ENCODE peak calls at places on chromosome 17, in six cellular contexts. M, I, J, S, G and R are unnamed samples.
A peak's percentile ranks its signal among the peaks of the same experiment; 100 is the strongest.

GRCh38 chr17:40303706-40304450 is 5.1 kb upstream of the RARA start:
- DNase-seq in M (peak; percentile 77), I (no peak), J (peak; percentile 55), S (peak; percentile 86), G (no peak), R (no peak)

GRCh38 chr17:40564883-40565744 is at the start of gene CCR7:
- DNase-seq in M (no peak), I (no peak), J (no peak), S (no peak), G (no peak), R (no peak)

GRCh38 chr17:67862614-67863217 is 37.4 kb downstream of the BPTF start:
- DNase-seq in M (peak; percentile 14), I (no peak), J (no peak), S (no peak), G (no peak), R (no peak)

GRCh38 chr17:55845385-55845784 is 94.5 kb downstream of the PCTP start:
- DNase-seq in M (peak; percentile 33), I (peak; percentile 49), J (peak; percentile 41), S (peak; percentile 32), G (no peak), R (peak; percentile 56)

GRCh38 chr17:28925912-28926365 is 23.1 kb upstream of the DHRS13 start:
- DNase-seq in M (peak; percentile 94), I (no peak), J (no peak), S (peak; percentile 74), G (peak; percentile 70), R (no peak)

GRCh38 chr17:11948791-11949190 is 48.5 kb downstream of the ZNF18 start:
- DNase-seq in M (peak; percentile 72), I (no peak), J (peak; percentile 28), S (peak; percentile 91), G (no peak), R (peak; percentile 34)

GRCh38 chr17:52106638-52107261 is 51.8 kb downstream of the CA10 start:
- DNase-seq in M (peak; percentile 52), I (peak; percentile 18), J (peak; percentile 21), S (peak; percentile 20), G (peak; percentile 53), R (no peak)

GRCh38 chr17:80584171-80584905 is 39.7 kb downstream of the RPTOR start:
- DNase-seq in M (no peak), I (no peak), J (no peak), S (peak; percentile 25), G (no peak), R (no peak)

GRCh38 chr17:45942284-45942683 is 47.9 kb downstream of the MAPT start:
- DNase-seq in M (peak; percentile 6), I (peak; percentile 83), J (peak; percentile 41), S (no peak), G (no peak), R (no peak)

GRCh38 chr17:63831505-63831904 is 4.0 kb upstream of the FTSJ3 start:
- DNase-seq in M (no peak), I (no peak), J (no peak), S (no peak), G (no peak), R (no peak)

GRCh38 chr17:17156511-17156910 is 49.6 kb downstream of the PLD6 start:
- DNase-seq in M (peak; percentile 74), I (no peak), J (no peak), S (peak; percentile 72), G (no peak), R (no peak)

GRCh38 chr17:83078378-83079339 is 750 bp upstream of the METRNL start:
- DNase-seq in M (no peak), I (no peak), J (peak; percentile 44), S (no peak), G (no peak), R (no peak)

GRCh38 chr17:7132511-7133094 is 18.0 kb upstream of the ASGR2 start:
- DNase-seq in M (peak; percentile 10), I (no peak), J (no peak), S (no peak), G (peak; percentile 95), R (no peak)

GRCh38 chr17:74259667-74260524 is 14.1 kb upstream of the DNAI2 start:
- DNase-seq in M (no peak), I (no peak), J (no peak), S (no peak), G (no peak), R (no peak)

GRCh38 chr17:30349252-30349651 is 15.4 kb upstream of the TMIGD1 start:
- DNase-seq in M (no peak), I (no peak), J (no peak), S (no peak), G (no peak), R (no peak)

GRCh38 chr17:41863074-41863843 is 2.0 kb downstream of the KLHL11 start:
- DNase-seq in M (no peak), I (no peak), J (no peak), S (no peak), G (no peak), R (no peak)

DNA sequence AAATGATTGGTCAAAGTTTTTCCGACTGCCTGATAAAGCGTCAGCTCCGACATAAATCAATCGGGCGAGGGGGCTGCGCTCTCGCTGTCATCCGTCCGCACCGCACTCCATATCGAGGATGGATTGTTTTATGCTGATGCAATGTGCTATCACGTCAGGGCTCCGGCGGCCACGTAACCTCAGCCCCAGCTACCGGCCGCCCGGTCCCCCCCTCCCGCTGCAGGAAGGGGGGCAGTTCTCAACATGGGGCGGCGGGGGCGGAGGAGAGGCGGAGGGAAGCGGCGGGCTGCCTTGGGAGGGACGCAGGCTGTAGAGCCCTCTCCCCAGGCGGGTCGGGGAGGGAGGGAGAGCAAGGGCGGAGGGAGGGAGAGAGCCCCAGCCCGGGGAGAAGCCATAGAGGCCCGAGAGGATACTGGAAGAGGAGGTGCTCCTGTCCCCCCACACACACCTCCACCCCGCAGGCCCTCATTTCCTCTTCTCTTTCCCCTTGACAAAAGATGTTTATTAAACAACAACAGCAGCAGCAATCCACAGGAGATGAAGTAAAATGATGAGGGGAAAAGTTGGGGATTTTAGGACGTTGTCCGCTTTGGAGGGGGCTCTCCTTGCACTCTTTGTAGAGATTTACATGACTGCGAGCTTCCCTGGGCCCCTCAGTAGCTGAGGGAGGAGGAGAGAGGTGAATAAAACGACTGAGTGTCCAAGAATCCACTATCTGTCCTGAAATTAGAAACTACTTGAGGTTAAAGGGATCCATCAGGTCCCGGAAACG is 498 bp upstream of the HOXB9 start:
- DNase-seq in M (no peak), I (no peak), J (no peak), S (no peak), G (no peak), R (no peak)
- H3K4me3 ChIP-seq in M (no peak overlapping the region), I (no peak overlapping the region), J (peak overlapping the region; percentile 22), S (no peak overlapping the region), G (peak overlapping the region; percentile 52), R (no peak overlapping the region)

DNA sequence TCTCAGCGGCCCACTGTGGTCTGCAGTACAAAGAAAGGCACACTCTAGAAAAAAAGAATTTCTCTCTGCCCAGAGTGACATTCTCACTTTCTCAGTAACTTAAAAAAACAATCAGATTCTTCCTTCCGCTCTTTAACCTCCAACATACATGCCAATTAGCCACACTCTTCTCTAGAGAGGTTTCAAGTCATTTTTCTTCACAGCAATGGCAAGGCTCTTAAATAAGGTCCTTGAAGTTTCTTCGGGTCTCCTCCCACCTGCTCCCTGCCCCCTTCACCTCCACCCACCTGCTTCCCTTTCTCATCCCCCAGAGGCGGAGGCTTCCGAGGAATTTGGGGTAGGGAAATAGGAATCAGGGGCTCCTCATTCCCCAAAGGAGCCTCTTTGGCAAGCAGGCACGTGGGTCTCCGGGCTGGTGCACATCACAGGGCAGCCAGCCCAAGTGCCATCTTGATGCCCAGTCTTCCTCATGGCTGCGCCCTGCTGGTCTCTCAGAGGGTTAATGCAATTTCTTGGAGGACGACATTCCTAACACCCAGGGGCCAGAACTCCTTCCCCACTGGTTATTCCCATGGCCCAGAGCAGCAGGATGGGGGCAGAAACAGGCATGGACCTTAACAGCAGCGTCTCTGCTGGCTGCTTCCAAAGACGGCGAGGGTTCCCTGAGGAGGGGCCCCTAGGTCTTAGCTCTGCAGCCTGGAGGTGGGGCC is 865 bp upstream of the MEOX1 start:
- DNase-seq in M (no peak), I (no peak), J (no peak), S (no peak), G (peak; percentile 49), R (no peak)
- H3K4me3 ChIP-seq in M (no peak overlapping the region), I (peak overlapping the region; percentile 70), J (no peak overlapping the region), S (no peak overlapping the region), G (no peak overlapping the region), R (no peak overlapping the region)

DNA sequence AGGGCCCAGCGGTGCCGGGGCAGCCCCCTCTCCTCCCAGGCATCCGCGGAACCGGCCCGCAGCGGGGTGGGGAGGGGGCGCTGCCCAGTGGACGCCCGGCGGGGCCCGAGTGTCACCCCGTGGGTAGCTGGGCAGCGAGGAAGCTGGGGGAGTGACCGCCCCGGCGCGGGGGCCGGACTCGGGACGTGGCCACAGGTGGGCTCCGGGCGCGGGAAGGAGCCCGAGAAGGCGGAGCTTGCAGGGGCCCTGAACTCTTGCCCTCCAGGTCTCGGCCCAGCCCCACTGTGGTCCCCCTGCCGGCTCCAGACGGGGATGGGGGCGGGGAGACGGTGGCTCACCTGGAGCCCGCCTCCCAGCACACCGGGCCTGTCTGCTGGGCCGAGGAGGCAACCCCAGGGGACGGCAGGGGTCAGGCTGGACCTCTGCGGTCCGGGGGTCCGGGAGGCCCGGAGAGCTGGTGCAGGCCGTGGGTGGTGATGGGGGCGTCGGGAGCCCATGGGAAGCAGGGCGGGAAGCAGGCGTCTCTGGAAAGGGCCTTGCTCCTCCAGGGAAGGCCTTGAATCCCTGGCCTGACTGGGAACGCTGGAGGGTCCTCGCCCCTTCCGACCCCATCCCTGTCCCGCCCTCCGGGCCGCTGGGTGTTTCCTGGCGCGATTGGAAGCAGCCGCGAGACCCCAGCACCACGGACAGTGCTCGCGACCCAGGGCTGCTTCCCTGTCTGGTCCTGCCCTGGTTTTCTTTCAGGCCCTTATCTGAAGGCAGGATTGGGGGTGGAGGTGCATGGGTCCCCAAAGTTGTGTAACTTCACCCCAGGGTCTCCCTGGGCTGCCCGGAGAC is 1.9 kb downstream of the MGAT5B start:
- DNase-seq in M (no peak), I (no peak), J (no peak), S (no peak), G (no peak), R (no peak)
- H3K4me3 ChIP-seq in M (no peak overlapping the region), I (no peak overlapping the region), J (no peak overlapping the region), S (no peak overlapping the region), G (no peak overlapping the region), R (no peak overlapping the region)

GRCh38 chr17:76585048-76585648 is 512 bp downstream of the ST6GALNAC2 start:
- DNase-seq in M (no peak), I (no peak), J (no peak), S (no peak), G (no peak), R (no peak)
- H3K4me3 ChIP-seq in M (peak overlapping the region; percentile 47), I (peak overlapping the region; percentile 70), J (peak overlapping the region; percentile 40), S (peak overlapping the region; percentile 58), G (no peak overlapping the region), R (peak overlapping the region; percentile 68)

DNA sequence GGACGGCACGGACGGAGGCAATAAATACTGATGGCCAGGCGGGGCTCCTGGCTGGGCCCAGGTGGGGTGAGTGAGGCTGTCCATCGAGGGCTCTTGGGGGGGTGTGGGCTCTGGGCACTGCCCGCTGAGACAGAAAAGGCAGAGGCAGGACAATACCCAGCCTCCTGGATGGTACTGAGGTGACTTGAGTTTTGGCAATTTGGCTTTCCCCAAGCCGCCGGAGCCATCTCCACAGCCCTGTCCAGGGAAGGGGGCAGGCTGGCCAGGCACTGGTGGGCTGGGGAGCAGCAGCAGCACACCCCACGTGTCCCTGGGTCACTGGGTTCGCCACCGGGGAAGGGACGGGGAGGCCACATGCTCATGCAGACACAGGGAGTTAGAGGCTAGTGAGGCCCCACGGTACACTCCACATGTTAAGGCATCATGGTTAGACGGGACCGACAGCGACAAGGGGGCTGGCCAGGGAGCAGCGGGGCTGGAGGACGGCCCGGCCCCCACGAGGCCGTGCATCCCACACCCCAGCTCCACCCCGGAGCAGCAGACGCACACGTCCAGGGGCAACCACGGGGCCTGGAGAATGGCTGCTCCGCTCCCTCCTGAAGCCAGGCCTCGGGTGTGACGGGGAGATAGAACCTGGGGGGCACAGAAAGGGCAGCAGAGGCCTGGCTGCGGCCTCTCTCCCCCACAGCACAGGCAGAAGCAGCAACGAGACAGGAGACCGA is 3.0 kb downstream of the ARHGDIA start:
- DNase-seq in M (no peak), I (no peak), J (no peak), S (peak; percentile 23), G (no peak), R (no peak)
- H3K4me3 ChIP-seq in M (no peak overlapping the region), I (no peak overlapping the region), J (no peak overlapping the region), S (no peak overlapping the region), G (no peak overlapping the region), R (no peak overlapping the region)